ENCODE peak calls at places on chromosomes 5 and 9, in four cellular contexts. One of them, this sample, is unnamed.

GRCh38 chr9:134489621-134490380 is 151.8 kb upstream of the COL5A1 start:
- DNase-seq in glutamatergic neuron: no peak
- DNase-seq in stimulated activated effector memory CD8-positive, alpha-beta T cell treated with anti-CD3 and anti-CD28 coated beads, Interleukin-12 subunit alpha, Interleukin-12 subunit beta, amount 100 ng/mL, for 72 hours: no peak
- DNase-seq in activated T-cell treated with anti-CD3 and anti-CD28 coated beads for 1 hour: no peak
- DNase-seq in this sample: no peak

GRCh38 chr5:150300496-150301169 is 2.1 kb downstream of the ARSI start:
- DNase-seq in stimulated activated effector memory CD8-positive, alpha-beta T cell treated with anti-CD3 and anti-CD28 coated beads, Interleukin-12 subunit alpha, Interleukin-12 subunit beta, amount 100 ng/mL, for 72 hours: no peak
- DNase-seq in glutamatergic neuron: no peak
- DNase-seq in activated T-cell treated with anti-CD3 and anti-CD28 coated beads for 1 hour: no peak
- DNase-seq in this sample: no peak

GRCh38 chr5:13745508-13745907 is 199.0 kb downstream of the DNAH5 start:
- DNase-seq in glutamatergic neuron: no peak
- DNase-seq in stimulated activated effector memory CD8-positive, alpha-beta T cell treated with anti-CD3 and anti-CD28 coated beads, Interleukin-12 subunit alpha, Interleukin-12 subunit beta, amount 100 ng/mL, for 72 hours: no peak
- DNase-seq in activated T-cell treated with anti-CD3 and anti-CD28 coated beads for 1 hour: no peak
- DNase-seq in this sample: no peak

GRCh38 chr9:134534661-134535080 is 106.9 kb upstream of the COL5A1 start:
- DNase-seq in activated T-cell treated with anti-CD3 and anti-CD28 coated beads for 1 hour: no peak
- DNase-seq in glutamatergic neuron: no peak
- DNase-seq in stimulated activated effector memory CD8-positive, alpha-beta T cell treated with anti-CD3 and anti-CD28 coated beads, Interleukin-12 subunit alpha, Interleukin-12 subunit beta, amount 100 ng/mL, for 72 hours: no peak
- DNase-seq in this sample: no peak

GRCh38 chr5:151139646-151140045 is 17.9 kb downstream of the ANXA6 start:
- DNase-seq in glutamatergic neuron: no peak
- DNase-seq in stimulated activated effector memory CD8-positive, alpha-beta T cell treated with anti-CD3 and anti-CD28 coated beads, Interleukin-12 subunit alpha, Interleukin-12 subunit beta, amount 100 ng/mL, for 72 hours: no peak
- DNase-seq in activated T-cell treated with anti-CD3 and anti-CD28 coated beads for 1 hour: no peak
- DNase-seq in this sample: no peak

GRCh38 chr5:144428326-144428725 is 257.7 kb downstream of the KCTD16 start:
- DNase-seq in activated T-cell treated with anti-CD3 and anti-CD28 coated beads for 1 hour: no peak
- DNase-seq in stimulated activated effector memory CD8-positive, alpha-beta T cell treated with anti-CD3 and anti-CD28 coated beads, Interleukin-12 subunit alpha, Interleukin-12 subunit beta, amount 100 ng/mL, for 72 hours: no peak
- DNase-seq in glutamatergic neuron: no peak
- DNase-seq in this sample: no peak

GRCh38 chr5:150945947-150946346 is 41.2 kb upstream of the ZNF300 start:
- DNase-seq in activated T-cell treated with anti-CD3 and anti-CD28 coated beads for 1 hour: no peak
- DNase-seq in stimulated activated effector memory CD8-positive, alpha-beta T cell treated with anti-CD3 and anti-CD28 coated beads, Interleukin-12 subunit alpha, Interleukin-12 subunit beta, amount 100 ng/mL, for 72 hours: no peak
- DNase-seq in glutamatergic neuron: no peak
- DNase-seq in this sample: no peak

GRCh38 chr5:111463304-111463703 is 49.0 kb downstream of the STARD4 start:
- DNase-seq in stimulated activated effector memory CD8-positive, alpha-beta T cell treated with anti-CD3 and anti-CD28 coated beads, Interleukin-12 subunit alpha, Interleukin-12 subunit beta, amount 100 ng/mL, for 72 hours: no peak
- DNase-seq in activated T-cell treated with anti-CD3 and anti-CD28 coated beads for 1 hour: no peak
- DNase-seq in glutamatergic neuron: peak; percentile 54
- DNase-seq in this sample: no peak

GRCh38 chr9:118567861-118568260 is 801.4 kb downstream of the BRINP1 start:
- DNase-seq in activated T-cell treated with anti-CD3 and anti-CD28 coated beads for 1 hour: no peak
- DNase-seq in stimulated activated effector memory CD8-positive, alpha-beta T cell treated with anti-CD3 and anti-CD28 coated beads, Interleukin-12 subunit alpha, Interleukin-12 subunit beta, amount 100 ng/mL, for 72 hours: no peak
- DNase-seq in glutamatergic neuron: no peak
- DNase-seq in this sample: no peak

GRCh38 chr5:153598099-153598498 is 107.6 kb downstream of the GRIA1 start:
- DNase-seq in stimulated activated effector memory CD8-positive, alpha-beta T cell treated with anti-CD3 and anti-CD28 coated beads, Interleukin-12 subunit alpha, Interleukin-12 subunit beta, amount 100 ng/mL, for 72 hours: no peak
- DNase-seq in activated T-cell treated with anti-CD3 and anti-CD28 coated beads for 1 hour: no peak
- DNase-seq in glutamatergic neuron: no peak
- DNase-seq in this sample: no peak

GRCh38 chr5:142548739-142549275 is 137.1 kb downstream of the FGF1 start:
- DNase-seq in stimulated activated effector memory CD8-positive, alpha-beta T cell treated with anti-CD3 and anti-CD28 coated beads, Interleukin-12 subunit alpha, Interleukin-12 subunit beta, amount 100 ng/mL, for 72 hours: no peak
- DNase-seq in glutamatergic neuron: peak; percentile 51
- DNase-seq in activated T-cell treated with anti-CD3 and anti-CD28 coated beads for 1 hour: no peak
- DNase-seq in this sample: no peak

GRCh38 chr5:170523129-170523497 is 19.3 kb downstream of the KCNIP1 start:
- DNase-seq in stimulated activated effector memory CD8-positive, alpha-beta T cell treated with anti-CD3 and anti-CD28 coated beads, Interleukin-12 subunit alpha, Interleukin-12 subunit beta, amount 100 ng/mL, for 72 hours: no peak
- DNase-seq in glutamatergic neuron: no peak
- DNase-seq in activated T-cell treated with anti-CD3 and anti-CD28 coated beads for 1 hour: no peak
- DNase-seq in this sample: no peak

GRCh38 chr9:70747335-70747734 is 332.9 kb upstream of the KLF9 start:
- DNase-seq in activated T-cell treated with anti-CD3 and anti-CD28 coated beads for 1 hour: no peak
- DNase-seq in glutamatergic neuron: no peak
- DNase-seq in stimulated activated effector memory CD8-positive, alpha-beta T cell treated with anti-CD3 and anti-CD28 coated beads, Interleukin-12 subunit alpha, Interleukin-12 subunit beta, amount 100 ng/mL, for 72 hours: no peak
- DNase-seq in this sample: no peak

GRCh38 chr5:140358738-140359310 is 1.2 kb upstream of the SLC4A9 start:
- DNase-seq in activated T-cell treated with anti-CD3 and anti-CD28 coated beads for 1 hour: no peak
- DNase-seq in stimulated activated effector memory CD8-positive, alpha-beta T cell treated with anti-CD3 and anti-CD28 coated beads, Interleukin-12 subunit alpha, Interleukin-12 subunit beta, amount 100 ng/mL, for 72 hours: no peak
- DNase-seq in glutamatergic neuron: peak; percentile 53
- DNase-seq in this sample: no peak

GRCh38 chr9:114396558-114397218 is 8.9 kb upstream of the AKNA start:
- DNase-seq in activated T-cell treated with anti-CD3 and anti-CD28 coated beads for 1 hour: no peak
- DNase-seq in glutamatergic neuron: peak; percentile 40
- DNase-seq in stimulated activated effector memory CD8-positive, alpha-beta T cell treated with anti-CD3 and anti-CD28 coated beads, Interleukin-12 subunit alpha, Interleukin-12 subunit beta, amount 100 ng/mL, for 72 hours: no peak
- DNase-seq in this sample: no peak

GRCh38 chr9:77063645-77064285 is 44.3 kb downstream of the FOXB2 start:
- DNase-seq in stimulated activated effector memory CD8-positive, alpha-beta T cell treated with anti-CD3 and anti-CD28 coated beads, Interleukin-12 subunit alpha, Interleukin-12 subunit beta, amount 100 ng/mL, for 72 hours: no peak
- DNase-seq in activated T-cell treated with anti-CD3 and anti-CD28 coated beads for 1 hour: no peak
- DNase-seq in glutamatergic neuron: no peak
- DNase-seq in this sample: no peak

GRCh38 chr5:132199116-132199680 is 28.5 kb downstream of the P4HA2 start:
- DNase-seq in glutamatergic neuron: no peak
- DNase-seq in stimulated activated effector memory CD8-positive, alpha-beta T cell treated with anti-CD3 and anti-CD28 coated beads, Interleukin-12 subunit alpha, Interleukin-12 subunit beta, amount 100 ng/mL, for 72 hours: no peak
- DNase-seq in activated T-cell treated with anti-CD3 and anti-CD28 coated beads for 1 hour: no peak
- DNase-seq in this sample: no peak

GRCh38 chr5:134525687-134526482 is 415 bp downstream of the JADE2 start:
- DNase-seq in stimulated activated effector memory CD8-positive, alpha-beta T cell treated with anti-CD3 and anti-CD28 coated beads, Interleukin-12 subunit alpha, Interleukin-12 subunit beta, amount 100 ng/mL, for 72 hours: no peak
- DNase-seq in glutamatergic neuron: peak; percentile 76
- DNase-seq in activated T-cell treated with anti-CD3 and anti-CD28 coated beads for 1 hour: peak; percentile 41
- DNase-seq in this sample: peak; percentile 40

GRCh38 chr9:134585746-134586706 is 55.6 kb upstream of the COL5A1 start:
- DNase-seq in glutamatergic neuron: peak; percentile 50
- DNase-seq in stimulated activated effector memory CD8-positive, alpha-beta T cell treated with anti-CD3 and anti-CD28 coated beads, Interleukin-12 subunit alpha, Interleukin-12 subunit beta, amount 100 ng/mL, for 72 hours: peak; percentile 1
- DNase-seq in activated T-cell treated with anti-CD3 and anti-CD28 coated beads for 1 hour: no peak
- DNase-seq in this sample: no peak

GRCh38 chr5:13987843-13988464 is 43.5 kb upstream of the DNAH5 start:
- DNase-seq in glutamatergic neuron: peak; percentile 59
- DNase-seq in stimulated activated effector memory CD8-positive, alpha-beta T cell treated with anti-CD3 and anti-CD28 coated beads, Interleukin-12 subunit alpha, Interleukin-12 subunit beta, amount 100 ng/mL, for 72 hours: no peak
- DNase-seq in activated T-cell treated with anti-CD3 and anti-CD28 coated beads for 1 hour: no peak
- DNase-seq in this sample: no peak

GRCh38 chr5:6803981-6804550 is 90.8 kb downstream of the TENT4A start:
- DNase-seq in glutamatergic neuron: no peak
- DNase-seq in stimulated activated effector memory CD8-positive, alpha-beta T cell treated with anti-CD3 and anti-CD28 coated beads, Interleukin-12 subunit alpha, Interleukin-12 subunit beta, amount 100 ng/mL, for 72 hours: no peak
- DNase-seq in activated T-cell treated with anti-CD3 and anti-CD28 coated beads for 1 hour: no peak
- DNase-seq in this sample: no peak

GRCh38 chr9:1994180-1994579 is 21.0 kb upstream of the SMARCA2 start:
- DNase-seq in activated T-cell treated with anti-CD3 and anti-CD28 coated beads for 1 hour: no peak
- DNase-seq in stimulated activated effector memory CD8-positive, alpha-beta T cell treated with anti-CD3 and anti-CD28 coated beads, Interleukin-12 subunit alpha, Interleukin-12 subunit beta, amount 100 ng/mL, for 72 hours: no peak
- DNase-seq in glutamatergic neuron: no peak
- DNase-seq in this sample: no peak

GRCh38 chr9:124108216-124108615 is 96.6 kb downstream of the LHX2 start:
- DNase-seq in stimulated activated effector memory CD8-positive, alpha-beta T cell treated with anti-CD3 and anti-CD28 coated beads, Interleukin-12 subunit alpha, Interleukin-12 subunit beta, amount 100 ng/mL, for 72 hours: no peak
- DNase-seq in activated T-cell treated with anti-CD3 and anti-CD28 coated beads for 1 hour: no peak
- DNase-seq in glutamatergic neuron: no peak
- DNase-seq in this sample: no peak

GRCh38 chr5:103881560-103881959 is 319.0 kb upstream of the NUDT12 start:
- DNase-seq in stimulated activated effector memory CD8-positive, alpha-beta T cell treated with anti-CD3 and anti-CD28 coated beads, Interleukin-12 subunit alpha, Interleukin-12 subunit beta, amount 100 ng/mL, for 72 hours: no peak
- DNase-seq in activated T-cell treated with anti-CD3 and anti-CD28 coated beads for 1 hour: no peak
- DNase-seq in glutamatergic neuron: no peak
- DNase-seq in this sample: no peak

GRCh38 chr5:51279983-51280382 is 103.3 kb upstream of the ISL1 start:
- DNase-seq in glutamatergic neuron: no peak
- DNase-seq in stimulated activated effector memory CD8-positive, alpha-beta T cell treated with anti-CD3 and anti-CD28 coated beads, Interleukin-12 subunit alpha, Interleukin-12 subunit beta, amount 100 ng/mL, for 72 hours: no peak
- DNase-seq in activated T-cell treated with anti-CD3 and anti-CD28 coated beads for 1 hour: no peak
- DNase-seq in this sample: no peak

GRCh38 chr5:137696481-137696880 is 39.4 kb downstream of the KLHL3 start:
- DNase-seq in stimulated activated effector memory CD8-positive, alpha-beta T cell treated with anti-CD3 and anti-CD28 coated beads, Interleukin-12 subunit alpha, Interleukin-12 subunit beta, amount 100 ng/mL, for 72 hours: no peak
- DNase-seq in activated T-cell treated with anti-CD3 and anti-CD28 coated beads for 1 hour: no peak
- DNase-seq in glutamatergic neuron: no peak
- DNase-seq in this sample: no peak

GRCh38 chr5:112077180-112077579 is 320.2 kb upstream of the NREP start:
- DNase-seq in glutamatergic neuron: no peak
- DNase-seq in activated T-cell treated with anti-CD3 and anti-CD28 coated beads for 1 hour: no peak
- DNase-seq in stimulated activated effector memory CD8-positive, alpha-beta T cell treated with anti-CD3 and anti-CD28 coated beads, Interleukin-12 subunit alpha, Interleukin-12 subunit beta, amount 100 ng/mL, for 72 hours: no peak
- DNase-seq in this sample: no peak